ENCODE peak calls at places on chromosomes 3 and 15, in four cellular contexts. Q is activated CD4-positive, alpha-beta T cell treated with anti-CD3 and anti-CD28 coated beads, Interleukin-2, amount 50 U/mL, for 1 hour; G is NCI-H1105 treated with DMSO at 0.1 percent for 48 hours; J is fibroblast of gingiva. U is an unnamed sample.

GRCh38 chr3:106530367-106530766 is 661.6 kb upstream of the CBLB start:
- DNase-seq in J (no peak), G (no peak), Q (no peak), U (no peak)

GRCh38 chr15:82848201-82848993 is 39.0 kb downstream of the WHAMM start:
- DNase-seq in G (no peak), Q (no peak), J (no peak), U (no peak)

GRCh38 chr3:100032262-100032661 is 82.0 kb downstream of the FILIP1L start:
- DNase-seq in Q (no peak), J (no peak), G (no peak), U (no peak)

GRCh38 chr15:39625451-39625850 is 44.6 kb downstream of the THBS1 start:
- DNase-seq in Q (no peak), G (no peak), J (no peak), U (no peak)

GRCh38 chr15:88878720-88879184 is 16.6 kb downstream of the HAPLN3 start:
- DNase-seq in Q (peak), J (peak), G (no peak), U (peak)

GRCh38 chr15:63600646-63601025 is 3.4 kb downstream of the FBXL22 start:
- DNase-seq in Q (peak), J (peak), G (peak), U (peak)

GRCh38 chr3:48406443-48407431 is 23.1 kb downstream of the PLXNB1 start:
- DNase-seq in Q (no peak), G (no peak), J (no peak), U (no peak)

GRCh38 chr15:94370197-94370987 is 139.0 kb downstream of the MCTP2 start:
- DNase-seq in Q (no peak), G (no peak), J (no peak), U (no peak)

GRCh38 chr3:194935061-194935460 is 249.4 kb downstream of the FAM43A start:
- DNase-seq in Q (no peak), G (no peak), J (no peak), U (no peak)

U was measured in B cell.